ENCODE peak calls at places on chromosomes 13 and 19, in eight cellular contexts. One of them, this sample, is unnamed.

GRCh38 chr13:49110122-49110831 is 109.9 kb upstream of the MLNR start:
- DNase-seq in brain microvascular endothelial cell: peak; percentile 78
- DNase-seq in breast epithelium: peak; percentile 68
- DNase-seq in adrenal gland: peak; percentile 93
- DNase-seq in psoas muscle: peak; percentile 82
- DNase-seq in fibroblast of lung: peak; percentile 94
- DNase-seq in stomach: peak; percentile 78
- DNase-seq in left lung: peak; percentile 86
- DNase-seq in this sample: peak; percentile 95

GRCh38 chr13:27203854-27204253 is 32.2 kb upstream of the USP12 start:
- DNase-seq in fibroblast of lung: peak; percentile 41
- DNase-seq in brain microvascular endothelial cell: no peak
- DNase-seq in adrenal gland: peak; percentile 18
- DNase-seq in stomach: no peak
- DNase-seq in psoas muscle: no peak
- DNase-seq in breast epithelium: no peak
- DNase-seq in left lung: no peak
- DNase-seq in this sample: peak; percentile 41

GRCh38 chr13:113002206-113002821 is 33.3 kb downstream of the MCF2L start:
- DNase-seq in fibroblast of lung: no peak
- DNase-seq in breast epithelium: no peak
- DNase-seq in left lung: no peak
- DNase-seq in stomach: no peak
- DNase-seq in psoas muscle: no peak
- DNase-seq in adrenal gland: no peak
- DNase-seq in brain microvascular endothelial cell: no peak
- DNase-seq in this sample: no peak

GRCh38 chr19:39144487-39145071 is 19.0 kb downstream of the PAK4 start:
- DNase-seq in fibroblast of lung: peak; percentile 42
- DNase-seq in stomach: no peak
- DNase-seq in brain microvascular endothelial cell: no peak
- DNase-seq in left lung: no peak
- DNase-seq in adrenal gland: no peak
- DNase-seq in psoas muscle: no peak
- DNase-seq in breast epithelium: no peak
- DNase-seq in this sample: peak; percentile 13

GRCh38 chr19:1672038-1672768 is 19.8 kb upstream of the TCF3 start:
- DNase-seq in adrenal gland: peak; percentile 30
- DNase-seq in left lung: no peak
- DNase-seq in psoas muscle: no peak
- DNase-seq in brain microvascular endothelial cell: no peak
- DNase-seq in stomach: no peak
- DNase-seq in fibroblast of lung: peak; percentile 40
- DNase-seq in breast epithelium: no peak
- DNase-seq in this sample: peak; percentile 42

GRCh38 chr19:55266840-55267239 is 8.0 kb upstream of the PPP6R1 start:
- DNase-seq in brain microvascular endothelial cell: no peak
- DNase-seq in adrenal gland: no peak
- DNase-seq in psoas muscle: no peak
- DNase-seq in left lung: no peak
- DNase-seq in breast epithelium: no peak
- DNase-seq in fibroblast of lung: no peak
- DNase-seq in stomach: no peak
- DNase-seq in this sample: no peak

GRCh38 chr13:87669379-87669978 is 1.7 kb upstream of the SLITRK5 start:
- DNase-seq in breast epithelium: no peak
- DNase-seq in fibroblast of lung: peak; percentile 76
- DNase-seq in adrenal gland: no peak
- DNase-seq in stomach: no peak
- DNase-seq in left lung: no peak
- DNase-seq in brain microvascular endothelial cell: no peak
- DNase-seq in psoas muscle: no peak
- DNase-seq in this sample: peak; percentile 31

GRCh38 chr19:5436101-5436947 is 18.9 kb upstream of the ZNRF4 start:
- DNase-seq in adrenal gland: no peak
- DNase-seq in fibroblast of lung: no peak
- DNase-seq in stomach: no peak
- DNase-seq in breast epithelium: no peak
- DNase-seq in brain microvascular endothelial cell: peak; percentile 34
- DNase-seq in left lung: peak; percentile 35
- DNase-seq in psoas muscle: no peak
- DNase-seq in this sample: peak; percentile 14

DNA sequence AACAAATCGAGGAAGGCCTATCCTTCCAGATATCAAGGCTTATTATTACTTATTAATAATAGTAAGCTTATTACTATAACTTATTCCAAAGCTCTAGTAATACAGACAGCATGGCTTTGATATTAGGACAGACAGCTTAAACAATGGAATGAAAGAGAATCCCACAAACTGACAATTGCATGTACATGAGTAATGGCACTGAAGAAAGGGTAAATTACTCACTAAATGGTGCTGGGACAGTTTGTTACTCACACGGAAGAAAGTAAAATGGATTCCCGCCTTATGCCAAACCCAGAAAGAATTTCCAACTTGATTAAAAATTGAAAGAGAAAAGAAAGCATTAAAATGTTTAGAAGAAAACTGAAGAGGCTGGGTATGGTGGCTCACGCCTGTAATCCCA is 60.3 kb downstream of the MIPEP start:
- DNase-seq in adrenal gland: no peak
- DNase-seq in stomach: no peak
- DNase-seq in left lung: no peak
- DNase-seq in fibroblast of lung: peak; percentile 33
- DNase-seq in breast epithelium: no peak
- DNase-seq in brain microvascular endothelial cell: no peak
- DNase-seq in psoas muscle: no peak
- DNase-seq in this sample: peak; percentile 22
- H3K4me3 ChIP-seq in adrenal gland: no peak overlapping the region
- H3K4me3 ChIP-seq in stomach: no peak overlapping the region
- H3K4me3 ChIP-seq in left lung: no peak overlapping the region
- H3K4me3 ChIP-seq in fibroblast of lung: no peak overlapping the region
- H3K4me3 ChIP-seq in breast epithelium: no peak overlapping the region
- H3K4me3 ChIP-seq in brain microvascular endothelial cell: no peak overlapping the region
- H3K4me3 ChIP-seq in psoas muscle: no peak overlapping the region
- H3K4me3 ChIP-seq in this sample: no peak overlapping the region

GRCh38 chr13:97127842-97128241 is 94.3 kb upstream of the MBNL2 start:
- DNase-seq in left lung: no peak
- DNase-seq in brain microvascular endothelial cell: no peak
- DNase-seq in adrenal gland: no peak
- DNase-seq in stomach: no peak
- DNase-seq in fibroblast of lung: no peak
- DNase-seq in breast epithelium: no peak
- DNase-seq in psoas muscle: no peak
- DNase-seq in this sample: no peak

GRCh38 chr13:97122381-97122996 is 99.6 kb upstream of the MBNL2 start:
- DNase-seq in fibroblast of lung: peak; percentile 66
- DNase-seq in left lung: no peak
- DNase-seq in stomach: no peak
- DNase-seq in psoas muscle: no peak
- DNase-seq in brain microvascular endothelial cell: peak; percentile 77
- DNase-seq in adrenal gland: no peak
- DNase-seq in breast epithelium: no peak
- DNase-seq in this sample: peak; percentile 83

GRCh38 chr13:97125810-97126738 is 96.1 kb upstream of the MBNL2 start:
- DNase-seq in fibroblast of lung: no peak
- DNase-seq in left lung: peak; percentile 57
- DNase-seq in breast epithelium: no peak
- DNase-seq in psoas muscle: peak; percentile 41
- DNase-seq in stomach: no peak
- DNase-seq in adrenal gland: peak; percentile 17
- DNase-seq in brain microvascular endothelial cell: no peak
- DNase-seq in this sample: peak; percentile 56

GRCh38 chr13:97124237-97124636 is 97.9 kb upstream of the MBNL2 start:
- DNase-seq in adrenal gland: no peak
- DNase-seq in breast epithelium: no peak
- DNase-seq in fibroblast of lung: no peak
- DNase-seq in brain microvascular endothelial cell: no peak
- DNase-seq in left lung: no peak
- DNase-seq in psoas muscle: no peak
- DNase-seq in stomach: no peak
- DNase-seq in this sample: no peak

DNA sequence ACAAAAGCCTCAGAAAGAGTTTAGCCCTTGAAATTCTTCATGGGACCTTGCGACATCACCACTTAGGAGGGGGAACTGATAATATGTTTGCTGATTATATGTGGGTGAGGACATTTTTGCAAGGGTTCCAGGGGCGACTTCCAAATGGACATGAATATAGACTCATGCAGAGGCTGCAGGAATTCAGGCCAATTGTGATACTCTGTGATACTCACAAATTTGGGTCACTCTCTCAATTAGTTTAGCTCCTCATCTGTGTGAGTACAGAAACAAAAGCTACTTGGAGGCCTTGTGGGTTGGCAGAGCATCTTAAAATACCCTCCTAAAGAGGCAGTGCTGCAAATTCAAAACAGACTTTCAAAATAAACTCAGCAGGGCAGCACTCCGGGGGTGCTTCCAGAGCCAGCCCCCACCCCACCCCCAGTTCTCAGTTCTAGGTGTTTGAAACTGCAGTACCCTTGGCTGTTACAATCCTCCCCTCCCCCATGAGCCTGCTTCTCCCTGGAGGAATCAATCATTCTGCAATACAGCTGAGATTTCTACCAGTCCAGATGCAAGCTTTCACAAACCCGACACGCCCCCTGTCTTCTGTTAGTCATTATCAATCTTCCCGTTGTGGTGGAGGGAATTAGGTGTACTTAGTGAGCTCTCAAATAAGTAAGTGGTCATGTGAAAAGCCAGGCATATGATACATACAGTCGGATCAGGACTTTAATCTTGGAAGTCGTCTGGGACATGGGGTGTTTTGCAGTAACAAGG is 96.9 kb upstream of the MBNL2 start:
- DNase-seq in fibroblast of lung: peak; percentile 87
- DNase-seq in psoas muscle: peak; percentile 43
- DNase-seq in breast epithelium: no peak
- DNase-seq in left lung: no peak
- DNase-seq in adrenal gland: peak; percentile 35
- DNase-seq in stomach: no peak
- DNase-seq in brain microvascular endothelial cell: peak; percentile 77
- DNase-seq in this sample: peak; percentile 81
- TF ChIP-seq CTCF in fibroblast of lung: peak; percentile 11
- TF ChIP-seq CTCF in psoas muscle: no peak
- TF ChIP-seq CTCF in breast epithelium: no peak
- TF ChIP-seq CTCF in left lung: no peak
- TF ChIP-seq CTCF in adrenal gland: peak; percentile 13
- TF ChIP-seq CTCF in stomach: no peak
- TF ChIP-seq CTCF in brain microvascular endothelial cell: peak; percentile 16
- TF ChIP-seq CTCF in this sample: no peak

GRCh38 chr19:29670255-29670654 is 5.0 kb downstream of the PLEKHF1 start:
- DNase-seq in psoas muscle: no peak
- DNase-seq in brain microvascular endothelial cell: no peak
- DNase-seq in breast epithelium: peak; percentile 30
- DNase-seq in fibroblast of lung: no peak
- DNase-seq in adrenal gland: no peak
- DNase-seq in stomach: no peak
- DNase-seq in left lung: no peak
- DNase-seq in this sample: no peak

GRCh38 chr19:29672933-29673336 is 7.7 kb downstream of the PLEKHF1 start:
- DNase-seq in stomach: peak; percentile 41
- DNase-seq in psoas muscle: no peak
- DNase-seq in breast epithelium: peak; percentile 46
- DNase-seq in brain microvascular endothelial cell: no peak
- DNase-seq in left lung: peak; percentile 43
- DNase-seq in fibroblast of lung: no peak
- DNase-seq in adrenal gland: no peak
- DNase-seq in this sample: no peak

GRCh38 chr19:29672319-29672932 is 7.2 kb downstream of the PLEKHF1 start:
- DNase-seq in stomach: no peak
- DNase-seq in breast epithelium: peak; percentile 15
- DNase-seq in left lung: no peak
- DNase-seq in adrenal gland: no peak
- DNase-seq in fibroblast of lung: no peak
- DNase-seq in brain microvascular endothelial cell: no peak
- DNase-seq in psoas muscle: no peak
- DNase-seq in this sample: no peak

GRCh38 chr19:29673451-29674371 is 8.4 kb downstream of the PLEKHF1 start:
- DNase-seq in brain microvascular endothelial cell: no peak
- DNase-seq in psoas muscle: no peak
- DNase-seq in fibroblast of lung: no peak
- DNase-seq in adrenal gland: no peak
- DNase-seq in breast epithelium: peak; percentile 49
- DNase-seq in left lung: no peak
- DNase-seq in stomach: no peak
- DNase-seq in this sample: no peak

GRCh38 chr19:29671393-29672076 is 6.3 kb downstream of the PLEKHF1 start:
- DNase-seq in brain microvascular endothelial cell: peak; percentile 24
- DNase-seq in breast epithelium: peak; percentile 74
- DNase-seq in adrenal gland: peak; percentile 34
- DNase-seq in stomach: peak; percentile 60
- DNase-seq in fibroblast of lung: no peak
- DNase-seq in left lung: peak; percentile 62
- DNase-seq in psoas muscle: peak; percentile 65
- DNase-seq in this sample: peak; percentile 61
- H3K4me3 ChIP-seq in brain microvascular endothelial cell: no peak overlapping the region
- H3K4me3 ChIP-seq in breast epithelium: peak overlapping the region; percentile 15
- H3K4me3 ChIP-seq in adrenal gland: no peak overlapping the region
- H3K4me3 ChIP-seq in stomach: no peak overlapping the region
- H3K4me3 ChIP-seq in fibroblast of lung: no peak overlapping the region
- H3K4me3 ChIP-seq in left lung: no peak overlapping the region
- H3K4me3 ChIP-seq in psoas muscle: peak overlapping the region; percentile 24
- H3K4me3 ChIP-seq in this sample: no peak overlapping the region

GRCh38 chr19:7830823-7831222 is 805 bp downstream of the EVI5L start:
- DNase-seq in stomach: no peak
- DNase-seq in brain microvascular endothelial cell: no peak
- DNase-seq in breast epithelium: no peak
- DNase-seq in fibroblast of lung: no peak
- DNase-seq in left lung: no peak
- DNase-seq in adrenal gland: no peak
- DNase-seq in psoas muscle: peak; percentile 13
- DNase-seq in this sample: no peak

GRCh38 chr19:7831452-7831851 is 1.4 kb downstream of the EVI5L start:
- DNase-seq in fibroblast of lung: peak; percentile 36
- DNase-seq in brain microvascular endothelial cell: no peak
- DNase-seq in psoas muscle: no peak
- DNase-seq in left lung: no peak
- DNase-seq in adrenal gland: no peak
- DNase-seq in breast epithelium: no peak
- DNase-seq in stomach: peak; percentile 38
- DNase-seq in this sample: peak; percentile 70

GRCh38 chr19:7832781-7833180 is 2.8 kb downstream of the EVI5L start:
- DNase-seq in left lung: no peak
- DNase-seq in psoas muscle: no peak
- DNase-seq in breast epithelium: no peak
- DNase-seq in adrenal gland: no peak
- DNase-seq in brain microvascular endothelial cell: no peak
- DNase-seq in fibroblast of lung: no peak
- DNase-seq in stomach: no peak
- DNase-seq in this sample: peak; percentile 51

GRCh38 chr19:7832009-7832408 is 2.0 kb downstream of the EVI5L start:
- DNase-seq in brain microvascular endothelial cell: no peak
- DNase-seq in adrenal gland: no peak
- DNase-seq in stomach: no peak
- DNase-seq in psoas muscle: no peak
- DNase-seq in left lung: no peak
- DNase-seq in fibroblast of lung: no peak
- DNase-seq in breast epithelium: no peak
- DNase-seq in this sample: no peak

DNA sequence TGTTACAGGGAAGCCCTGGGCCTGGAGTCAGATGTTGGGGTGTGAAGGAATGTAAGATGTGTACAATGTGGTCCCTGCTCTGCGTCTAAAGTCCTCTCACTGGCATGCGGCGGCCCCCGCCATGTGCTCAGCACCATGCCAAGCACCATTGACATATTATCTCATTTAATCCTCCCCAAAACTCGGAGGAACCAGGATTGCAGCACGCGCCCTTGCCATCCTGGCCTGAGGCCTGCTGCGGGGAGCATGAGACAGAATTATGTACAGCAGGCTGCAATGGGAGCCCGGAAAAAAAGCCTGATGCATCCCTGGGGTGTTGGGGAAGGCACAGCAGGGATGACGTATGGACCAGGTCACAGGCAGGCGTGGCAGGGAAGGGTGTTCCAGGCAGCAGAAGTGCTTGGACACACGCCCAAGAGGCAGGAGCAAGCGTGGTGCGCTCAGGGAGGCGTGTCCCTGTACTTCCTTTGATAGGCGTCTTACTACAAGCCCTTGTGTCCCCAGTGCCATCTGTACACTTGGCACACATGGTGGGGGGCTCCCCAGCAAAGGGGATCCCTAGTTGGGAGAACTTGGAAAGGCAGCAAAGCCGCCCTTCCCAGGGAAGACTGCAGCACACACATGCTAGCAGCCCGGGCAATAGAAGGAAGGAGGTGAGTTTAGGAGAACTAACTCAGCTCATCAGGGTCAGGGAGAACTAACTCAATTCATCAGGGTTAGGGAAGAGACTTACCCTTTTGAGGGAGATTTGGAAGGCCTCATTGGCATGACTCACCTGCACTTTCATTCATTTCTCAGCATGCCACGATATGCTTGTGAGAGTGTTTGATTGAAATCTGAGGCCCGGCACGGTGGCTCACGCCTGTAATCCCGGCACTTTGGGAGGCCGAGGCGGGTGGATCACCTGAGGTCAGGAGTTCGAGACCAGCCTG is 3.5 kb downstream of the EVI5L start:
- DNase-seq in fibroblast of lung: peak; percentile 61
- DNase-seq in adrenal gland: peak; percentile 60
- DNase-seq in psoas muscle: peak; percentile 60
- DNase-seq in stomach: peak; percentile 93
- DNase-seq in brain microvascular endothelial cell: no peak
- DNase-seq in left lung: peak; percentile 86
- DNase-seq in breast epithelium: no peak
- DNase-seq in this sample: peak; percentile 88
- TF ChIP-seq CTCF in fibroblast of lung: no peak
- TF ChIP-seq CTCF in adrenal gland: no peak
- TF ChIP-seq CTCF in psoas muscle: no peak
- TF ChIP-seq CTCF in stomach: no peak
- TF ChIP-seq CTCF in brain microvascular endothelial cell: no peak
- TF ChIP-seq CTCF in left lung: no peak
- TF ChIP-seq CTCF in breast epithelium: no peak
- TF ChIP-seq CTCF in this sample: no peak

This sample was measured in cardiac fibroblast.